ENCODE peak calls at places on chromosomes 11 and 22, in ten cellular contexts. One of them, this sample, is unnamed.
A peak's percentile ranks its signal among the peaks of the same experiment; 100 is the strongest.

GRCh38 chr11:69982675-69983570 is 95.2 kb upstream of the ANO1 start:
- DNase-seq in tibial nerve: no peak
- DNase-seq in sigmoid colon: no peak
- DNase-seq in body of pancreas: no peak
- DNase-seq in heart left ventricle: no peak
- DNase-seq in H1: no peak
- DNase-seq in adrenal gland: no peak
- DNase-seq in spleen: peak; percentile 51
- DNase-seq in stomach: no peak
- DNase-seq in IMR-90: no peak
- DNase-seq in this sample: no peak

GRCh38 chr11:60251485-60252207 is 8.7 kb upstream of the MS4A4E start:
- DNase-seq in sigmoid colon: no peak
- DNase-seq in tibial nerve: peak; percentile 36
- DNase-seq in stomach: no peak
- DNase-seq in IMR-90: no peak
- DNase-seq in adrenal gland: no peak
- DNase-seq in spleen: no peak
- DNase-seq in body of pancreas: no peak
- DNase-seq in H1: no peak
- DNase-seq in heart left ventricle: no peak
- DNase-seq in this sample: no peak

GRCh38 chr11:13897606-13898276 is 64.8 kb upstream of the SPON1 start:
- DNase-seq in H1: no peak
- DNase-seq in adrenal gland: no peak
- DNase-seq in IMR-90: no peak
- DNase-seq in heart left ventricle: no peak
- DNase-seq in spleen: no peak
- DNase-seq in tibial nerve: no peak
- DNase-seq in sigmoid colon: no peak
- DNase-seq in stomach: no peak
- DNase-seq in body of pancreas: no peak
- DNase-seq in this sample: no peak

GRCh38 chr11:133987221-133987620 is 30.5 kb upstream of the IGSF9B start:
- DNase-seq in stomach: no peak
- DNase-seq in H1: no peak
- DNase-seq in IMR-90: no peak
- DNase-seq in spleen: no peak
- DNase-seq in sigmoid colon: no peak
- DNase-seq in tibial nerve: no peak
- DNase-seq in adrenal gland: no peak
- DNase-seq in body of pancreas: no peak
- DNase-seq in heart left ventricle: no peak
- DNase-seq in this sample: no peak

GRCh38 chr22:40541300-40541699 is 95.2 kb downstream of the MRTFA start:
- DNase-seq in stomach: no peak
- DNase-seq in tibial nerve: no peak
- DNase-seq in adrenal gland: no peak
- DNase-seq in heart left ventricle: no peak
- DNase-seq in H1: no peak
- DNase-seq in body of pancreas: no peak
- DNase-seq in sigmoid colon: no peak
- DNase-seq in IMR-90: no peak
- DNase-seq in spleen: no peak
- DNase-seq in this sample: no peak

GRCh38 chr11:3190600-3190999 is 25.5 kb upstream of the OSBPL5 start:
- DNase-seq in heart left ventricle: no peak
- DNase-seq in sigmoid colon: no peak
- DNase-seq in IMR-90: no peak
- DNase-seq in adrenal gland: no peak
- DNase-seq in tibial nerve: no peak
- DNase-seq in stomach: no peak
- DNase-seq in body of pancreas: no peak
- DNase-seq in H1: peak; percentile 39
- DNase-seq in spleen: no peak
- DNase-seq in this sample: no peak

GRCh38 chr11:114736806-114737205 is 58.5 kb downstream of the NXPE2 start:
- DNase-seq in stomach: no peak
- DNase-seq in tibial nerve: no peak
- DNase-seq in spleen: no peak
- DNase-seq in IMR-90: no peak
- DNase-seq in adrenal gland: no peak
- DNase-seq in sigmoid colon: no peak
- DNase-seq in heart left ventricle: no peak
- DNase-seq in body of pancreas: no peak
- DNase-seq in H1: no peak
- DNase-seq in this sample: no peak

GRCh38 chr11:83051760-83052671 is 19.7 kb downstream of the RAB30 start:
- DNase-seq in heart left ventricle: peak; percentile 67
- DNase-seq in body of pancreas: peak; percentile 63
- DNase-seq in sigmoid colon: peak; percentile 84
- DNase-seq in IMR-90: peak; percentile 98
- DNase-seq in H1: no peak
- DNase-seq in stomach: no peak
- DNase-seq in adrenal gland: no peak
- DNase-seq in spleen: no peak
- DNase-seq in tibial nerve: no peak
- DNase-seq in this sample: peak; percentile 78

GRCh38 chr11:114889464-114890065 is 211.2 kb downstream of the NXPE2 start:
- DNase-seq in stomach: no peak
- DNase-seq in sigmoid colon: no peak
- DNase-seq in IMR-90: no peak
- DNase-seq in heart left ventricle: peak; percentile 40
- DNase-seq in spleen: no peak
- DNase-seq in tibial nerve: no peak
- DNase-seq in adrenal gland: no peak
- DNase-seq in H1: no peak
- DNase-seq in body of pancreas: no peak
- DNase-seq in this sample: no peak

GRCh38 chr11:132093861-132094260 is 723.4 kb downstream of the NTM start:
- DNase-seq in tibial nerve: no peak
- DNase-seq in adrenal gland: no peak
- DNase-seq in spleen: no peak
- DNase-seq in sigmoid colon: no peak
- DNase-seq in H1: no peak
- DNase-seq in body of pancreas: no peak
- DNase-seq in heart left ventricle: no peak
- DNase-seq in IMR-90: no peak
- DNase-seq in stomach: no peak
- DNase-seq in this sample: no peak

GRCh38 chr22:42236268-42236667 is 34.2 kb downstream of the TCF20 start:
- DNase-seq in heart left ventricle: no peak
- DNase-seq in adrenal gland: no peak
- DNase-seq in tibial nerve: no peak
- DNase-seq in stomach: no peak
- DNase-seq in IMR-90: no peak
- DNase-seq in H1: no peak
- DNase-seq in sigmoid colon: no peak
- DNase-seq in body of pancreas: no peak
- DNase-seq in spleen: no peak
- DNase-seq in this sample: no peak

GRCh38 chr22:47556473-47556872 is 794.0 kb downstream of the TBC1D22A start:
- DNase-seq in heart left ventricle: no peak
- DNase-seq in body of pancreas: no peak
- DNase-seq in IMR-90: no peak
- DNase-seq in sigmoid colon: no peak
- DNase-seq in stomach: no peak
- DNase-seq in tibial nerve: no peak
- DNase-seq in spleen: no peak
- DNase-seq in adrenal gland: no peak
- DNase-seq in H1: no peak
- DNase-seq in this sample: no peak

GRCh38 chr11:575324-575995 is 810 bp upstream of the PHRF1 start:
- DNase-seq in IMR-90: no peak
- DNase-seq in stomach: no peak
- DNase-seq in tibial nerve: no peak
- DNase-seq in spleen: peak; percentile 95
- DNase-seq in sigmoid colon: no peak
- DNase-seq in adrenal gland: no peak
- DNase-seq in body of pancreas: no peak
- DNase-seq in heart left ventricle: no peak
- DNase-seq in H1: peak; percentile 63
- DNase-seq in this sample: no peak

GRCh38 chr11:37830532-37830931 is 1232.5 kb upstream of the RAG2 start:
- DNase-seq in heart left ventricle: no peak
- DNase-seq in tibial nerve: no peak
- DNase-seq in IMR-90: no peak
- DNase-seq in adrenal gland: no peak
- DNase-seq in H1: no peak
- DNase-seq in stomach: no peak
- DNase-seq in body of pancreas: no peak
- DNase-seq in sigmoid colon: no peak
- DNase-seq in spleen: no peak
- DNase-seq in this sample: no peak

GRCh38 chr11:69080361-69080973 is 31.7 kb downstream of the TPCN2 start:
- DNase-seq in tibial nerve: no peak
- DNase-seq in IMR-90: peak; percentile 25
- DNase-seq in spleen: no peak
- DNase-seq in heart left ventricle: no peak
- DNase-seq in body of pancreas: no peak
- DNase-seq in H1: no peak
- DNase-seq in sigmoid colon: no peak
- DNase-seq in adrenal gland: no peak
- DNase-seq in stomach: no peak
- DNase-seq in this sample: no peak

DNA sequence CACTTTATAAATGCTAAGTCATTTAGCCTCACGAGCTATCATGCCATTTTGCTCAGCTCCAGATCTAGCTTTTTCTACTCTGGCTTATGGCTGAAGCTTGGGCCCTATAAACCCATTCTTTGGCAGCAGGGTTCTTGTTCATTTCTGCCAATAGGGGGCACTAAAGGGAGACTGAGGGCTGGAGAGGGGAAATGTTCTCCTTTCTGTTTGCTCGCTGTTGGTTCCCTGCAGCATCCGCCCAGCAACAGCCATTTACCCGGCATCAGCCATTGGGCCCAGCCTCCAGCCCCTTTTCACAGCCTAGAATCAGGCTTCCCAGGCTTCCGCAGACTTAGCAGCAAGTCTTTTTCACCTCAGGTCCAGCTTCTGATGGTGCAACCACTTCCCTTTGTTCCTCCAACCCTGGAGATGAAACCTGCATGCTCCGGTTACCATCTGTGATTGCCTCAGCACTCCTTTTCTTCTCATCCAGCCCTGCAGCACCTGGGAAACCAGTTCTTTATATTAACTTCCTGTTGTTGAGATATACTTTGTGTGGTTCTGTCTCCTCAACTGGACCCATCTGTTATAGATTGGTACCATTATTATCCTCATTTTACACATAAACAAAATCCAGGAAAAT is 4.2 kb upstream of the ME3 start:
- DNase-seq in sigmoid colon: no peak
- DNase-seq in body of pancreas: no peak
- DNase-seq in stomach: no peak
- DNase-seq in spleen: no peak
- DNase-seq in tibial nerve: no peak
- DNase-seq in heart left ventricle: no peak
- DNase-seq in H1: peak; percentile 66
- DNase-seq in adrenal gland: no peak
- DNase-seq in IMR-90: no peak
- DNase-seq in this sample: no peak
- TF ChIP-seq CTCF in sigmoid colon: no peak
- TF ChIP-seq CTCF in body of pancreas: no peak
- TF ChIP-seq CTCF in stomach: no peak
- TF ChIP-seq CTCF in spleen: no peak
- TF ChIP-seq CTCF in tibial nerve: no peak
- TF ChIP-seq CTCF in heart left ventricle: no peak
- TF ChIP-seq CTCF in H1: peak; percentile 37
- TF ChIP-seq CTCF in adrenal gland: peak; percentile 18
- TF ChIP-seq CTCF in IMR-90: no peak
- TF ChIP-seq CTCF in this sample: no peak

GRCh38 chr22:49606562-49606961 is 221.1 kb downstream of the BRD1 start:
- DNase-seq in H1: no peak
- DNase-seq in sigmoid colon: no peak
- DNase-seq in spleen: peak; percentile 21
- DNase-seq in IMR-90: no peak
- DNase-seq in stomach: no peak
- DNase-seq in tibial nerve: no peak
- DNase-seq in adrenal gland: no peak
- DNase-seq in body of pancreas: peak; percentile 5
- DNase-seq in heart left ventricle: no peak
- DNase-seq in this sample: no peak
- TF ChIP-seq POLR2A in H1: no peak
- TF ChIP-seq POLR2A in sigmoid colon: no peak
- TF ChIP-seq POLR2A in spleen: no peak
- TF ChIP-seq POLR2A in IMR-90: no peak
- TF ChIP-seq POLR2A in stomach: no peak
- TF ChIP-seq POLR2A in tibial nerve: no peak
- TF ChIP-seq POLR2A in adrenal gland: no peak
- TF ChIP-seq POLR2A in body of pancreas: no peak
- TF ChIP-seq POLR2A in heart left ventricle: no peak
- TF ChIP-seq POLR2A in this sample: no peak

DNA sequence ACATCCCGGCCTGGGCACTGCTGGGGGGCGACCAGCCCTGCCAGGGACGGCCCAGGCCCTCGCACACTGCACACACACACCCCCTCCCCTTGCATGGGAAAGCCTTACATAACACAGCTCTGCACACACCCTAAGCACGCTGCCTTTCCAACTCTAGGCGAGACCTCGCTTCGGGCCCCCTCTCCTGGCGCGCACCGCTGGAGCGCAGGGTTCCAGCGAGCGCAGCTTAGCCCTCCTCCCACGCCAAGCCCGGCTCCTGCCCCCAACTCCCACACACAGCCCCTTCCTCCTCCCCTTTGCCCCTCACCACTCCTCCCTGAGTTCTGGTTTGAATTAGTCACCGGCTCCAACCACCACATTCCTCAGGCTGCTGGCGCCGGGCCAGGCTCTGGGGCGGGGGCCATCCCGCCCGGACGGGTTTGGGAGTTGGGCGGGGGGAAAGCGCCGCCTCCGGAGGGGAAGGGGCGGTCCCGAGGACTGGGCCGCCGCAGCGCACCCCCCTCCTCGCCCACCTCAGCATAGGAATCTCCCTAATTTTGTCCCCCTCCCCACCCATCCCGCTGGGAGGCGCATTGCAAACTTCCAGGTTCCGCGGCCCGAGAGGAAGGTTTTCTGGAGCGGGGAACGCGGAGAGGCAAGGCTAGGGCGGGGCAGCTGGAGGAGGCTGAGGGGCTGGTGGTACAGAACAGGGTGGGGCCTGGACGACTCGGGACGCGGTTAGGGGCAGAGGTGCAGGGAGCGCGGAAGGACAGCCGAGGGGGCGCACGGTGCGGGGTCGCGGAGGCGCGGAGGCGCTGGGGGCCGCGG is 966 bp downstream of the AHNAK start:
- DNase-seq in sigmoid colon: peak; percentile 97
- DNase-seq in tibial nerve: peak; percentile 93
- DNase-seq in adrenal gland: peak; percentile 94
- DNase-seq in body of pancreas: peak; percentile 91
- DNase-seq in spleen: peak; percentile 87
- DNase-seq in IMR-90: peak; percentile 93
- DNase-seq in stomach: peak; percentile 89
- DNase-seq in H1: peak; percentile 85
- DNase-seq in heart left ventricle: peak; percentile 95
- DNase-seq in this sample: peak; percentile 92
- TF ChIP-seq CTCF in sigmoid colon: no peak
- TF ChIP-seq CTCF in tibial nerve: no peak
- TF ChIP-seq CTCF in adrenal gland: peak; percentile 17
- TF ChIP-seq CTCF in body of pancreas: peak; percentile 2
- TF ChIP-seq CTCF in spleen: no peak
- TF ChIP-seq CTCF in IMR-90: peak; percentile 16
- TF ChIP-seq CTCF in stomach: no peak
- TF ChIP-seq CTCF in H1: no peak
- TF ChIP-seq CTCF in heart left ventricle: no peak
- TF ChIP-seq CTCF in this sample: no peak

GRCh38 chr11:16758382-16759024 is 20.1 kb downstream of the C11orf58 start:
- DNase-seq in IMR-90: no peak
- DNase-seq in spleen: no peak
- DNase-seq in adrenal gland: no peak
- DNase-seq in body of pancreas: no peak
- DNase-seq in sigmoid colon: no peak
- DNase-seq in tibial nerve: no peak
- DNase-seq in heart left ventricle: no peak
- DNase-seq in stomach: no peak
- DNase-seq in H1: no peak
- DNase-seq in this sample: no peak
- TF ChIP-seq POLR2A in IMR-90: no peak
- TF ChIP-seq POLR2A in spleen: no peak
- TF ChIP-seq POLR2A in adrenal gland: no peak
- TF ChIP-seq POLR2A in body of pancreas: no peak
- TF ChIP-seq POLR2A in sigmoid colon: no peak
- TF ChIP-seq POLR2A in tibial nerve: no peak
- TF ChIP-seq POLR2A in heart left ventricle: no peak
- TF ChIP-seq POLR2A in stomach: no peak
- TF ChIP-seq POLR2A in H1: no peak
- TF ChIP-seq POLR2A in this sample: no peak

This sample was measured in prostate gland.